ENCODE peak calls at places on chromosomes 2 and 18, in seven cellular contexts. P is iris pigment epithelial cell, M is nucleus accumbens, G is neural progenitor cell, J is right atrium auricular region, V is AG09319, S is activated B cell treated with CpG ODN at 0.5 μM for 24 hours. D is an unnamed sample.

GRCh38 chr2:150385211-150385610 is 102.3 kb downstream of the RND3 start:
- DNase-seq in P (no peak), M (no peak), G (no peak), J (no peak), V (no peak), S (no peak), D (no peak)

GRCh38 chr2:138147796-138148195 is 183.5 kb downstream of the HNMT start:
- DNase-seq in P (no peak), M (no peak), G (no peak), J (no peak), V (no peak), S (no peak), D (no peak)

GRCh38 chr2:71665168-71666093 is 212.1 kb downstream of the DYSF start:
- DNase-seq in P (no peak), M (no peak), G (no peak), J (peak; percentile 54), V (no peak), S (no peak), D (no peak)

GRCh38 chr18:49052891-49053644 is 102.3 kb upstream of the SMAD7 start:
- DNase-seq in P (peak; percentile 93), M (no peak), G (no peak), J (no peak), V (peak; percentile 64), S (no peak), D (no peak)

GRCh38 chr2:152647417-152648010 is 69.7 kb downstream of the PRPF40A start:
- DNase-seq in P (peak; percentile 32), M (peak; percentile 17), G (peak; percentile 45), J (no peak), V (no peak), S (no peak), D (peak; percentile 56)

GRCh38 chr2:28736034-28736433 is 15.6 kb upstream of the PPP1CB start:
- DNase-seq in P (no peak), M (peak; percentile 48), G (no peak), J (no peak), V (no peak), S (no peak), D (peak; percentile 86)

GRCh38 chr2:233593201-233593600 is 24.2 kb upstream of the UGT1A8 start:
- DNase-seq in P (no peak), M (no peak), G (no peak), J (no peak), V (no peak), S (no peak), D (no peak)

GRCh38 chr18:49893036-49893435 is 79.7 kb upstream of the ACAA2 start:
- DNase-seq in P (no peak), M (no peak), G (no peak), J (no peak), V (no peak), S (no peak), D (no peak)

GRCh38 chr2:176081451-176081992 is 2.2 kb downstream of the EVX2 start:
- DNase-seq in P (no peak), M (no peak), G (no peak), J (peak; percentile 2), V (no peak), S (no peak), D (peak; percentile 37)

GRCh38 chr2:46929612-46930011 is 14.0 kb upstream of the MCFD2 start:
- DNase-seq in P (peak; percentile 33), M (no peak), G (no peak), J (no peak), V (no peak), S (no peak), D (no peak)

GRCh38 chr2:7018767-7019166 is 101.6 kb downstream of the RNF144A start:
- DNase-seq in P (no peak), M (no peak), G (no peak), J (no peak), V (no peak), S (no peak), D (no peak)

GRCh38 chr2:187994464-187995331 is 297.0 kb upstream of the GULP1 start:
- DNase-seq in P (no peak), M (peak; percentile 30), G (no peak), J (no peak), V (no peak), S (no peak), D (no peak)

GRCh38 chr2:42513252-42513918 is 19.6 kb upstream of the KCNG3 start:
- DNase-seq in P (peak; percentile 70), M (no peak), G (peak; percentile 72), J (no peak), V (peak; percentile 10), S (no peak), D (no peak)

GRCh38 chr2:231470246-231470900 is 6.1 kb upstream of the NCL start:
- DNase-seq in P (no peak), M (no peak), G (peak; percentile 27), J (no peak), V (no peak), S (no peak), D (no peak)

D was measured in upper lobe of left lung.